ENCODE peak calls at places on chromosomes 2 and 18, in seven cellular contexts. One of them, this sample, is unnamed.

GRCh38 chr2:225566798-225567197 is 167.3 kb downstream of the NYAP2 start:
- DNase-seq in body of pancreas: peak; percentile 5
- DNase-seq in cardiac muscle cell: no peak
- DNase-seq in left lung: no peak
- DNase-seq in NT2/D1: no peak
- DNase-seq in lower leg skin: no peak
- DNase-seq in upper lobe of right lung: no peak
- DNase-seq in this sample: no peak

GRCh38 chr2:74499269-74499939 is at the start of gene LBX2:
- DNase-seq in body of pancreas: no peak
- DNase-seq in cardiac muscle cell: peak; percentile 47
- DNase-seq in left lung: no peak
- DNase-seq in NT2/D1: no peak
- DNase-seq in lower leg skin: no peak
- DNase-seq in upper lobe of right lung: no peak
- DNase-seq in this sample: no peak

GRCh38 chr2:29703336-29703735 is 218.1 kb downstream of the ALK start:
- DNase-seq in body of pancreas: no peak
- DNase-seq in cardiac muscle cell: no peak
- DNase-seq in left lung: no peak
- DNase-seq in NT2/D1: peak; percentile 49
- DNase-seq in lower leg skin: no peak
- DNase-seq in upper lobe of right lung: no peak
- DNase-seq in this sample: no peak

GRCh38 chr2:205706769-205707375 is 24.6 kb downstream of the NRP2 start:
- DNase-seq in body of pancreas: peak; percentile 66
- DNase-seq in cardiac muscle cell: no peak
- DNase-seq in left lung: peak; percentile 70
- DNase-seq in NT2/D1: no peak
- DNase-seq in lower leg skin: peak; percentile 89
- DNase-seq in upper lobe of right lung: no peak
- DNase-seq in this sample: no peak

GRCh38 chr18:63224574-63224973 is 95.0 kb downstream of the BCL2 start:
- DNase-seq in body of pancreas: no peak
- DNase-seq in cardiac muscle cell: no peak
- DNase-seq in left lung: no peak
- DNase-seq in NT2/D1: no peak
- DNase-seq in lower leg skin: no peak
- DNase-seq in upper lobe of right lung: no peak
- DNase-seq in this sample: no peak

GRCh38 chr2:112579280-112579679 is 5.1 kb upstream of the CHCHD5 start:
- DNase-seq in body of pancreas: peak; percentile 29
- DNase-seq in cardiac muscle cell: no peak
- DNase-seq in left lung: no peak
- DNase-seq in NT2/D1: no peak
- DNase-seq in lower leg skin: no peak
- DNase-seq in upper lobe of right lung: no peak
- DNase-seq in this sample: no peak

GRCh38 chr18:54228364-54228763 is 3.9 kb upstream of the MBD2 start:
- DNase-seq in body of pancreas: no peak
- DNase-seq in cardiac muscle cell: no peak
- DNase-seq in left lung: no peak
- DNase-seq in NT2/D1: no peak
- DNase-seq in lower leg skin: no peak
- DNase-seq in upper lobe of right lung: no peak
- DNase-seq in this sample: no peak

GRCh38 chr2:181153886-181154285 is 173.5 kb downstream of the UBE2E3 start:
- DNase-seq in body of pancreas: no peak
- DNase-seq in cardiac muscle cell: no peak
- DNase-seq in left lung: no peak
- DNase-seq in NT2/D1: no peak
- DNase-seq in lower leg skin: no peak
- DNase-seq in upper lobe of right lung: no peak
- DNase-seq in this sample: no peak

GRCh38 chr2:85743304-85743978 is 10.3 kb upstream of the ATOH8 start:
- DNase-seq in body of pancreas: peak; percentile 61
- DNase-seq in cardiac muscle cell: no peak
- DNase-seq in left lung: no peak
- DNase-seq in NT2/D1: no peak
- DNase-seq in lower leg skin: peak; percentile 84
- DNase-seq in upper lobe of right lung: peak; percentile 56
- DNase-seq in this sample: no peak

GRCh38 chr18:6207119-6207518 is 207.6 kb downstream of the L3MBTL4 start:
- DNase-seq in body of pancreas: no peak
- DNase-seq in cardiac muscle cell: no peak
- DNase-seq in left lung: peak; percentile 43
- DNase-seq in NT2/D1: no peak
- DNase-seq in lower leg skin: no peak
- DNase-seq in upper lobe of right lung: no peak
- DNase-seq in this sample: no peak

GRCh38 chr2:132469095-132469494 is 52.5 kb downstream of the GPR39 start:
- DNase-seq in body of pancreas: no peak
- DNase-seq in cardiac muscle cell: no peak
- DNase-seq in left lung: no peak
- DNase-seq in NT2/D1: no peak
- DNase-seq in lower leg skin: no peak
- DNase-seq in upper lobe of right lung: no peak
- DNase-seq in this sample: no peak

DNA sequence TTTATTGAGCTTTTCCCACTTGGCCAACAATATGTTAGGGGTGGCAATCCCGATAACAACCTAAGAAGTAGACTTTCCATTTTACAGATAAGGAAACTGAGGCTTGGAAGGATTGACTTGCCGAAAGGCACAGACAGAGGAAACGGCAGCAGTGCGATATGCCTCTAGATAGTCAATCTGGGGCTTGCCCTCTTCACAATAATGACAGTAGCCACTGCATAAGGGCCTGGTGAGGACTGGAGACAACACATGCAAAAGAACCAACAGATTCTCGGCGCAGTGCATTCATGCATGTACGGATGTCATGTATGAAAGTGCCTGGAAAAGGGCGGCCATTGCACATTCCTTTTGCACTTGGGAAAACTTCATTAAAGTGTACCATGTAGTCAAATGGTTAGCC is 811.2 kb downstream of the RNF144A start:
- DNase-seq in body of pancreas: no peak
- DNase-seq in cardiac muscle cell: no peak
- DNase-seq in left lung: no peak
- DNase-seq in NT2/D1: no peak
- DNase-seq in lower leg skin: no peak
- DNase-seq in upper lobe of right lung: no peak
- DNase-seq in this sample: no peak
- H3K4me3 ChIP-seq in body of pancreas: no peak overlapping the region
- H3K4me3 ChIP-seq in cardiac muscle cell: no peak overlapping the region
- H3K4me3 ChIP-seq in left lung: no peak overlapping the region
- H3K4me3 ChIP-seq in NT2/D1: no peak overlapping the region
- H3K4me3 ChIP-seq in lower leg skin: no peak overlapping the region
- H3K4me3 ChIP-seq in upper lobe of right lung: peak overlapping the region; percentile 28
- H3K4me3 ChIP-seq in this sample: no peak overlapping the region

DNA sequence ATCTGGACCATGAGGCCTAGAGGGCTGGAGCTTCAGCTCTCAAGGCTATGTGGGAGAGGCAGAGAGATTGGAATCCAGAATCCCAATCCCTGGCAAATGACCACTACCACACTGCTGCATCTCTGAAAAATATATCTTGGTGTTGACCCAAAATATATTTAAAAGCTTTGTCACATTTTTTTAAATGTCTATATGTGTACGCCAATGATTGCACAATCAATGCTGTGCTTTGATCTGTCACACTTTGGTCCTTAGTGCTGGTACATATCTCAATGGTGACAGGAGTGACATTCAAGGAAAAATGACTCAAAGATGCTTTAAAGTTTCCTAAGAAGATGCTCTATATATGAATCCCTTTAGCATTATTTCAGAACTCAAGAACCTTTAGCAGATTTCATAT is 31.7 kb upstream of the NEDD4L start:
- DNase-seq in body of pancreas: no peak
- DNase-seq in cardiac muscle cell: no peak
- DNase-seq in left lung: no peak
- DNase-seq in NT2/D1: no peak
- DNase-seq in lower leg skin: no peak
- DNase-seq in upper lobe of right lung: no peak
- DNase-seq in this sample: no peak
- H3K4me3 ChIP-seq in body of pancreas: no peak overlapping the region
- H3K4me3 ChIP-seq in cardiac muscle cell: no peak overlapping the region
- H3K4me3 ChIP-seq in left lung: no peak overlapping the region
- H3K4me3 ChIP-seq in NT2/D1: no peak overlapping the region
- H3K4me3 ChIP-seq in lower leg skin: no peak overlapping the region
- H3K4me3 ChIP-seq in upper lobe of right lung: no peak overlapping the region
- H3K4me3 ChIP-seq in this sample: no peak overlapping the region

GRCh38 chr18:711693-712400 is 583 bp downstream of the ENOSF1 start:
- DNase-seq in body of pancreas: peak; percentile 80
- DNase-seq in cardiac muscle cell: peak; percentile 46
- DNase-seq in left lung: peak; percentile 86
- DNase-seq in NT2/D1: no peak
- DNase-seq in lower leg skin: peak; percentile 96
- DNase-seq in upper lobe of right lung: peak; percentile 86
- DNase-seq in this sample: peak; percentile 79

GRCh38 chr18:712401-713134 is at the start of gene ENOSF1:
- DNase-seq in body of pancreas: peak; percentile 88
- DNase-seq in cardiac muscle cell: peak; percentile 81
- DNase-seq in left lung: peak; percentile 85
- DNase-seq in NT2/D1: peak; percentile 69
- DNase-seq in lower leg skin: peak; percentile 97
- DNase-seq in upper lobe of right lung: peak; percentile 95
- DNase-seq in this sample: peak; percentile 89

GRCh38 chr18:709771-710170 is 2.7 kb downstream of the ENOSF1 start:
- DNase-seq in body of pancreas: no peak
- DNase-seq in cardiac muscle cell: no peak
- DNase-seq in left lung: no peak
- DNase-seq in NT2/D1: no peak
- DNase-seq in lower leg skin: no peak
- DNase-seq in upper lobe of right lung: no peak
- DNase-seq in this sample: no peak

GRCh38 chr18:711330-711692 is 1.1 kb downstream of the ENOSF1 start:
- DNase-seq in body of pancreas: no peak
- DNase-seq in cardiac muscle cell: no peak
- DNase-seq in left lung: no peak
- DNase-seq in NT2/D1: no peak
- DNase-seq in lower leg skin: no peak
- DNase-seq in upper lobe of right lung: no peak
- DNase-seq in this sample: no peak

DNA sequence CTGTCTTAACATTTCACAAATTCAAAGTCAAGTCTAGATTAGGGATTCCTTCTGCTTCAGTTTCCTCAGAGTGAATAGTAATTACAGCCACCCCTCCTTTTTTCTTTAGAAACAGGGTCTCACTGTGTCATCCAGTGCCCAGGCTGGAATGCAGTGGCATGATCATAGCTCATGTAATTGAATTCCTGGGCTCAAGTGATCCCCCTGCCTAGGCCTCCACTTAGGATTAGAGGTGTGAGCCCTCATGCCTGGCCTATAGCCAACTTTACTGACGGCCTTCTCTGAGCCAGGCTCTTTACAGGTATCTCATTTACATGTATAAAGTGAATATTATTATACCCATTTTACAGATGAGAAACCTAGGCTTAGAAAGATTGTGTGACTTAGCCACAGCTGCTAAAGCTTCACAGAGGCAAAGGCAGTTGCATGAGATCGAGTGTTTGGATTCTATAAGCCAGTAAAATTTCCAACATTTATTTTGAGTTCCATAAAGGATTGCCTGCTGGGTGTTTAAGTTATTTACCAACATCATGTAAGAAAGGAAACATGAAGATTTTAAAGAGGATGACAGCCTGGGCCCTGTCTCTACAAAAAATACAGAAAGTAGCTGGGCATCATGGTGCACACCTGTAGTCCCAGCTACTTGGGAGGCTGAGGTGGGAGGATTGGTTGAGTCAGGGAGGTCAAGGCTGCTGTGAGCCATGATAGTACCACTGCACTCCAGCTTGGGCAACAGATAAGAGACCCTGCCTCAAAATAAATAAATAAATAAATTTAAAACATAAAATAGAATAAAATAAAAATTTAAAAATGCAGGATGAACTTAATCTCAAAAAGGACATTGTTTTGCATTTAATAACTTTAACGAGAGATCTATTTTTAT is 1.8 kb downstream of the ENOSF1 start:
- DNase-seq in body of pancreas: no peak
- DNase-seq in cardiac muscle cell: peak; percentile 62
- DNase-seq in left lung: no peak
- DNase-seq in NT2/D1: no peak
- DNase-seq in lower leg skin: no peak
- DNase-seq in upper lobe of right lung: no peak
- DNase-seq in this sample: no peak
- H3K4me3 ChIP-seq in body of pancreas: no peak overlapping the region
- H3K4me3 ChIP-seq in cardiac muscle cell: peak overlapping the region; percentile 78
- H3K4me3 ChIP-seq in left lung: no peak overlapping the region
- H3K4me3 ChIP-seq in NT2/D1: peak overlapping the region; percentile 64
- H3K4me3 ChIP-seq in lower leg skin: no peak overlapping the region
- H3K4me3 ChIP-seq in upper lobe of right lung: peak overlapping the region; percentile 75
- H3K4me3 ChIP-seq in this sample: peak overlapping the region; percentile 84

GRCh38 chr2:171318463-171318934 is 115.3 kb downstream of the METTL8 start:
- DNase-seq in body of pancreas: no peak
- DNase-seq in cardiac muscle cell: peak; percentile 33
- DNase-seq in left lung: no peak
- DNase-seq in NT2/D1: no peak
- DNase-seq in lower leg skin: no peak
- DNase-seq in upper lobe of right lung: no peak
- DNase-seq in this sample: no peak

GRCh38 chr2:171317492-171318125 is 116.2 kb downstream of the METTL8 start:
- DNase-seq in body of pancreas: no peak
- DNase-seq in cardiac muscle cell: no peak
- DNase-seq in left lung: no peak
- DNase-seq in NT2/D1: no peak
- DNase-seq in lower leg skin: no peak
- DNase-seq in upper lobe of right lung: no peak
- DNase-seq in this sample: no peak

GRCh38 chr2:171320208-171320621 is 113.6 kb downstream of the METTL8 start:
- DNase-seq in body of pancreas: no peak
- DNase-seq in cardiac muscle cell: no peak
- DNase-seq in left lung: no peak
- DNase-seq in NT2/D1: no peak
- DNase-seq in lower leg skin: no peak
- DNase-seq in upper lobe of right lung: no peak
- DNase-seq in this sample: no peak

GRCh38 chr2:171320731-171321130 is 113.1 kb downstream of the METTL8 start:
- DNase-seq in body of pancreas: no peak
- DNase-seq in cardiac muscle cell: no peak
- DNase-seq in left lung: no peak
- DNase-seq in NT2/D1: no peak
- DNase-seq in lower leg skin: no peak
- DNase-seq in upper lobe of right lung: no peak
- DNase-seq in this sample: no peak

DNA sequence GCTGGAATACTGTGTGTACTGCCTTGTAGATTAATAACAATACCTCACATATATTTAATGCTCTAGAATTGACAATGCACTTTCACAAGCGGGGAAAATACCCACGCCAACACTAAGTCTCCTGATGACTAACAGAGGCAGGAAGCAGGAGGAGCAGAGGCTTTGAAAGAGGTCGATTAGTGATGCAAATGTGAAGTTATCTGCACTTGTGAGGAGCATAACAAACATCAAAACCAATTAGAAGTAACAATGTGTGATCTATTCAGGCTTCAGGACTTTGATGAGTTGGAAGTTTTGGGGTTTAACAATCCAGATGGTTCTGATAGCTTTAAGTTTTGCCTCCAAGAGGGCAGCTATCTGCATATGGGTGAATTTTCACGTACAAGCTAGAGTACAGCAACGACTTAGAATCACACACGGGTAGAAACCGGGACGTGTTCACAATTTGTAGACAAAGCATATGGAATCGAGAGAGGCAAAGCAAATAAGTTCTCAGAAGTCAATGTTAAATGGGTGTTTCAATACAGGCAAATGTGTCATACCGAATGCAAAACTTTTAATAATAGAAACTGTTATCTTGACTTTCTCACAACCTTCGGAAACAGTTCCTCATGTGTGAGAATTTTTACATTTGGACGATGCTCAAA is 114.5 kb downstream of the METTL8 start:
- DNase-seq in body of pancreas: no peak
- DNase-seq in cardiac muscle cell: no peak
- DNase-seq in left lung: no peak
- DNase-seq in NT2/D1: no peak
- DNase-seq in lower leg skin: no peak
- DNase-seq in upper lobe of right lung: no peak
- DNase-seq in this sample: no peak
- H3K4me3 ChIP-seq in body of pancreas: no peak overlapping the region
- H3K4me3 ChIP-seq in cardiac muscle cell: no peak overlapping the region
- H3K4me3 ChIP-seq in left lung: no peak overlapping the region
- H3K4me3 ChIP-seq in NT2/D1: no peak overlapping the region
- H3K4me3 ChIP-seq in lower leg skin: no peak overlapping the region
- H3K4me3 ChIP-seq in upper lobe of right lung: no peak overlapping the region
- H3K4me3 ChIP-seq in this sample: no peak overlapping the region